ENCODE peak calls at places on chromosome 6, in nine cellular contexts. U is NCI-H1105, M is HTR-8/SVneo, P is T-helper 1 cell, X is substantia nigra, Z is NCI-H2029, Y is germinal center, D is HS-5, S is heart right ventricle. F is an unnamed sample.

GRCh38 chr6:43282060-43282459 is 16.0 kb upstream of the SLC22A7 start:
- DNase-seq in U (no peak), M (no peak), P (no peak), X (no peak), Z (no peak), Y (no peak), D (no peak), S (no peak), F (no peak)

GRCh38 chr6:48213076-48213788 is 102.2 kb upstream of the PTCHD4 start:
- DNase-seq in U (no peak), M (no peak), P (no peak), X (no peak), Z (no peak), Y (no peak), D (no peak), S (no peak), F (no peak)

GRCh38 chr6:36660771-36661471 is 17.6 kb upstream of the CDKN1A start:
- DNase-seq in U (no peak), M (no peak), P (no peak), X (peak), Z (no peak), Y (no peak), D (no peak), S (peak), F (no peak)

GRCh38 chr6:11971154-11971553 is 41.0 kb upstream of the HIVEP1 start:
- DNase-seq in U (no peak), M (peak), P (no peak), X (no peak), Z (no peak), Y (no peak), D (peak), S (no peak), F (peak)

GRCh38 chr6:134060491-134061106 is 8.2 kb upstream of the SLC2A12 start:
- DNase-seq in U (no peak), M (peak), P (no peak), X (no peak), Z (no peak), Y (no peak), D (peak), S (no peak), F (peak)

GRCh38 chr6:138005846-138006245 is 101.4 kb downstream of the PERP start:
- DNase-seq in U (no peak), M (no peak), P (no peak), X (no peak), Z (no peak), Y (no peak), D (no peak), S (no peak), F (no peak)

GRCh38 chr6:105014448-105014847 is 57.5 kb downstream of the LIN28B start:
- DNase-seq in U (no peak), M (no peak), P (no peak), X (no peak), Z (no peak), Y (no peak), D (no peak), S (no peak), F (no peak)

GRCh38 chr6:50062051-50062450 is 12.3 kb upstream of the DEFB112 start:
- DNase-seq in U (no peak), M (no peak), P (no peak), X (no peak), Z (no peak), Y (no peak), D (no peak), S (no peak), F (peak)

GRCh38 chr6:90285611-90286381 is 10.8 kb downstream of the BACH2 start:
- DNase-seq in U (no peak), M (peak), P (peak), X (peak), Z (no peak), Y (peak), D (peak), S (peak), F (peak)

GRCh38 chr6:8908638-8909037 is 473.3 kb upstream of the SLC35B3 start:
- DNase-seq in U (no peak), M (no peak), P (no peak), X (no peak), Z (no peak), Y (no peak), D (no peak), S (no peak), F (no peak)

GRCh38 chr6:105346052-105346451 is 56.8 kb downstream of the PREP start:
- DNase-seq in U (no peak), M (no peak), P (no peak), X (peak), Z (no peak), Y (no peak), D (no peak), S (no peak), F (no peak)

GRCh38 chr6:41655706-41656668 is 17.7 kb downstream of the MDFI start:
- DNase-seq in U (no peak), M (peak), P (no peak), X (peak), Z (no peak), Y (no peak), D (no peak), S (no peak), F (no peak)

GRCh38 chr6:53635322-53635721 is 30.2 kb downstream of the KLHL31 start:
- DNase-seq in U (no peak), M (no peak), P (no peak), X (peak), Z (no peak), Y (no peak), D (no peak), S (no peak), F (no peak)

GRCh38 chr6:136546321-136546720 is 3.9 kb downstream of the MAP7 start:
- DNase-seq in U (no peak), M (no peak), P (no peak), X (no peak), Z (no peak), Y (no peak), D (no peak), S (no peak), F (no peak)

GRCh38 chr6:148509789-148510581 is 167.3 kb downstream of the SASH1 start:
- DNase-seq in U (peak), M (peak), P (no peak), X (peak), Z (no peak), Y (no peak), D (peak), S (peak), F (peak)

GRCh38 chr6:163387317-163387716 is 27.2 kb upstream of the QKI start:
- DNase-seq in U (no peak), M (peak), P (no peak), X (no peak), Z (no peak), Y (no peak), D (no peak), S (no peak), F (no peak)

GRCh38 chr6:71502210-71502609 is 213.6 kb downstream of the OGFRL1 start:
- DNase-seq in U (no peak), M (no peak), P (no peak), X (no peak), Z (no peak), Y (no peak), D (no peak), S (no peak), F (no peak)

GRCh38 chr6:167550936-167551633 is 226.2 kb downstream of the TTLL2 start:
- DNase-seq in U (peak), M (no peak), P (no peak), X (peak), Z (peak), Y (no peak), D (no peak), S (peak), F (peak)

GRCh38 chr6:44104661-44105060 is 22.6 kb downstream of the MRPL14 start:
- DNase-seq in U (no peak), M (no peak), P (no peak), X (peak), Z (no peak), Y (no peak), D (no peak), S (peak), F (peak)

GRCh38 chr6:123965894-123966293 is 162.2 kb downstream of the NKAIN2 start:
- DNase-seq in U (peak), M (peak), P (no peak), X (peak), Z (no peak), Y (no peak), D (no peak), S (no peak), F (no peak)

GRCh38 chr6:29887819-29888581 is 54.3 kb upstream of the HLA-A start:
- DNase-seq in U (peak), M (no peak), P (peak), X (peak), Z (peak), Y (peak), D (peak), S (peak), F (peak)

GRCh38 chr6:156995502-156995901 is 218.3 kb downstream of the ARID1B start:
- DNase-seq in U (no peak), M (no peak), P (no peak), X (no peak), Z (no peak), Y (no peak), D (no peak), S (no peak), F (no peak)

GRCh38 chr6:40162074-40162473 is 227.8 kb upstream of the MOCS1 start:
- DNase-seq in U (no peak), M (no peak), P (no peak), X (no peak), Z (no peak), Y (no peak), D (no peak), S (no peak), F (no peak)

GRCh38 chr6:16408766-16409165 is 170.4 kb downstream of the GMPR start:
- DNase-seq in U (no peak), M (no peak), P (no peak), X (no peak), Z (no peak), Y (no peak), D (no peak), S (no peak), F (no peak)

GRCh38 chr6:30614044-30614842 is 2.8 kb downstream of the PPP1R10 start:
- DNase-seq in U (no peak), M (no peak), P (no peak), X (no peak), Z (no peak), Y (no peak), D (no peak), S (no peak), F (no peak)

GRCh38 chr6:132063204-132063603 is 112.0 kb upstream of the CCN2 start:
- DNase-seq in U (no peak), M (no peak), P (no peak), X (no peak), Z (no peak), Y (no peak), D (no peak), S (no peak), F (peak)

GRCh38 chr6:31972709-31973350 is 892 bp upstream of the DXO start:
- DNase-seq in U (no peak), M (no peak), P (no peak), X (no peak), Z (no peak), Y (no peak), D (no peak), S (no peak), F (no peak)

GRCh38 chr6:92231220-92231701 is 1188.1 kb downstream of the EPHA7 start:
- DNase-seq in U (peak), M (no peak), P (no peak), X (no peak), Z (peak), Y (no peak), D (no peak), S (no peak), F (no peak)

GRCh38 chr6:1143655-1144054 is 168.2 kb upstream of the FOXQ1 start:
- DNase-seq in U (no peak), M (no peak), P (no peak), X (no peak), Z (no peak), Y (no peak), D (no peak), S (no peak), F (peak)

GRCh38 chr6:811806-812205 is 118.9 kb upstream of the EXOC2 start:
- DNase-seq in U (no peak), M (no peak), P (no peak), X (no peak), Z (no peak), Y (no peak), D (no peak), S (no peak), F (no peak)

GRCh38 chr6:80547827-80548226 is 441.4 kb downstream of the BCKDHB start:
- DNase-seq in U (no peak), M (no peak), P (no peak), X (no peak), Z (no peak), Y (no peak), D (peak), S (no peak), F (peak)

GRCh38 chr6:132819405-132820145 is 5.2 kb downstream of the RPS12 start:
- DNase-seq in U (no peak), M (no peak), P (no peak), X (no peak), Z (no peak), Y (no peak), D (peak), S (no peak), F (no peak)

GRCh38 chr6:107695061-107695715 is 128.9 kb downstream of the SCML4 start:
- DNase-seq in U (no peak), M (no peak), P (no peak), X (no peak), Z (no peak), Y (no peak), D (no peak), S (no peak), F (no peak)

GRCh38 chr6:134564705-134565104 is 246.8 kb upstream of the SGK1 start:
- DNase-seq in U (no peak), M (no peak), P (no peak), X (peak), Z (peak), Y (no peak), D (no peak), S (no peak), F (no peak)

GRCh38 chr6:115591973-115592486 is 468.7 kb downstream of the FRK start:
- DNase-seq in U (no peak), M (no peak), P (no peak), X (no peak), Z (no peak), Y (no peak), D (peak), S (no peak), F (no peak)

GRCh38 chr6:135909737-135910387 is 58.4 kb downstream of the PDE7B start:
- DNase-seq in U (peak), M (peak), P (peak), X (no peak), Z (no peak), Y (peak), D (peak), S (no peak), F (peak)

GRCh38 chr6:45387236-45387635 is 9.5 kb upstream of the SUPT3H start:
- DNase-seq in U (no peak), M (no peak), P (no peak), X (no peak), Z (no peak), Y (no peak), D (no peak), S (no peak), F (peak)

GRCh38 chr6:167210375-167211295 is 52.9 kb upstream of the GPR31 start:
- DNase-seq in U (no peak), M (no peak), P (no peak), X (no peak), Z (peak), Y (no peak), D (no peak), S (no peak), F (no peak)

F was measured in MG63.